ENCODE peak calls at places on chromosomes 2 and 18, in nine cellular contexts. R, C, E, Q, V, T, L, H and B are unnamed samples.

GRCh38 chr18:48802543-48803428 is 148.0 kb downstream of the SMAD7 start:
- DNase-seq in R (no peak), C (no peak), E (peak), Q (no peak), V (peak), T (no peak), L (peak), H (no peak), B (no peak)

GRCh38 chr18:62211323-62211828 is 24.3 kb downstream of the RELCH start:
- DNase-seq in R (no peak), C (no peak), E (no peak), Q (no peak), V (no peak), T (no peak), L (no peak), H (no peak), B (peak)

GRCh38 chr18:59660976-59661743 is 36.1 kb downstream of the CCBE1 start:
- DNase-seq in R (no peak), C (no peak), E (no peak), Q (no peak), V (no peak), T (peak), L (no peak), H (no peak), B (no peak)

GRCh38 chr18:45328271-45328670 is 287.0 kb upstream of the SLC14A2 start:
- DNase-seq in R (no peak), C (no peak), E (no peak), Q (no peak), V (no peak), T (no peak), L (no peak), H (no peak), B (no peak)

GRCh38 chr2:115596659-115597375 is 1154.4 kb downstream of the DPP10 start:
- DNase-seq in R (no peak), C (no peak), E (no peak), Q (no peak), V (no peak), T (no peak), L (no peak), H (no peak), B (no peak)

GRCh38 chr2:141317986-141318385 is 812.8 kb downstream of the LRP1B start:
- DNase-seq in R (no peak), C (no peak), E (no peak), Q (no peak), V (no peak), T (peak), L (no peak), H (no peak), B (no peak)

GRCh38 chr18:71036783-71037182 is 747.9 kb downstream of the SOCS6 start:
- DNase-seq in R (peak), C (no peak), E (no peak), Q (no peak), V (no peak), T (peak), L (no peak), H (no peak), B (no peak)

GRCh38 chr18:79577451-79578395 is 101.9 kb upstream of the CTDP1 start:
- DNase-seq in R (no peak), C (peak), E (no peak), Q (no peak), V (no peak), T (peak), L (peak), H (no peak), B (no peak)

GRCh38 chr2:192151848-192152247 is 42.9 kb downstream of the TMEFF2 start:
- DNase-seq in R (no peak), C (peak), E (no peak), Q (no peak), V (no peak), T (peak), L (no peak), H (no peak), B (no peak)

GRCh38 chr2:101697794-101698418 is 399 bp downstream of the MAP4K4 start:
- DNase-seq in R (no peak), C (no peak), E (peak), Q (peak), V (no peak), T (no peak), L (peak), H (peak), B (no peak)

GRCh38 chr2:8679827-8680731 is 1.8 kb upstream of the ID2 start:
- DNase-seq in R (peak), C (peak), E (peak), Q (no peak), V (no peak), T (peak), L (peak), H (peak), B (peak)

GRCh38 chr2:199716807-199717586 is 134.0 kb downstream of the FTCDNL1 start:
- DNase-seq in R (peak), C (peak), E (peak), Q (no peak), V (no peak), T (no peak), L (no peak), H (no peak), B (no peak)

GRCh38 chr2:174800436-174801195 is 36.3 kb upstream of the CHRNA1 start:
- DNase-seq in R (no peak), C (no peak), E (no peak), Q (no peak), V (no peak), T (no peak), L (no peak), H (no peak), B (no peak)

GRCh38 chr2:158501301-158501700 is 44.5 kb downstream of the PKP4 start:
- DNase-seq in R (no peak), C (no peak), E (no peak), Q (no peak), V (no peak), T (no peak), L (no peak), H (peak), B (no peak)

GRCh38 chr18:26008619-26009018 is 81.8 kb downstream of the SS18 start:
- DNase-seq in R (no peak), C (no peak), E (no peak), Q (no peak), V (no peak), T (no peak), L (no peak), H (no peak), B (no peak)

GRCh38 chr2:39118786-39119499 is 1.9 kb downstream of the SOS1 start:
- DNase-seq in R (no peak), C (peak), E (no peak), Q (peak), V (no peak), T (peak), L (no peak), H (no peak), B (peak)

GRCh38 chr2:85183078-85183477 is 49.9 kb downstream of the TCF7L1 start:
- DNase-seq in R (no peak), C (no peak), E (no peak), Q (no peak), V (no peak), T (no peak), L (no peak), H (no peak), B (no peak)

GRCh38 chr2:97966545-97967215 is 29.1 kb downstream of the TMEM131 start:
- DNase-seq in R (no peak), C (no peak), E (no peak), Q (no peak), V (no peak), T (no peak), L (no peak), H (no peak), B (peak)

GRCh38 chr2:216773072-216773471 is 77.7 kb upstream of the IGFBP5 start:
- DNase-seq in R (no peak), C (no peak), E (peak), Q (no peak), V (peak), T (no peak), L (peak), H (peak), B (no peak)

GRCh38 chr2:45872211-45872610 is 220.7 kb downstream of the PRKCE start:
- DNase-seq in R (no peak), C (no peak), E (no peak), Q (no peak), V (no peak), T (no peak), L (no peak), H (no peak), B (peak)

GRCh38 chr2:26704441-26704977 is 12.0 kb downstream of the KCNK3 start:
- DNase-seq in R (no peak), C (no peak), E (no peak), Q (no peak), V (no peak), T (peak), L (peak), H (no peak), B (no peak)

GRCh38 chr2:233252227-233252626 is 754 bp downstream of the ATG16L1 start:
- DNase-seq in R (no peak), C (peak), E (no peak), Q (no peak), V (no peak), T (no peak), L (peak), H (no peak), B (peak)

GRCh38 chr18:55322176-55322735 is 265.7 kb downstream of the TCF4 start:
- DNase-seq in R (peak), C (peak), E (peak), Q (no peak), V (peak), T (peak), L (peak), H (peak), B (peak)

GRCh38 chr2:5587726-5588125 is 104.5 kb upstream of the SOX11 start:
- DNase-seq in R (no peak), C (no peak), E (no peak), Q (no peak), V (no peak), T (no peak), L (no peak), H (no peak), B (no peak)

GRCh38 chr2:100437751-100438150 is 20.3 kb upstream of the CHST10 start:
- DNase-seq in R (no peak), C (no peak), E (no peak), Q (no peak), V (no peak), T (no peak), L (no peak), H (no peak), B (no peak)

GRCh38 chr2:114937366-114937930 is 495.0 kb downstream of the DPP10 start:
- DNase-seq in R (no peak), C (no peak), E (no peak), Q (no peak), V (no peak), T (no peak), L (no peak), H (no peak), B (no peak)

GRCh38 chr2:183070942-183071844 is 7.4 kb upstream of the DUSP19 start:
- DNase-seq in R (no peak), C (peak), E (peak), Q (no peak), V (no peak), T (peak), L (peak), H (peak), B (peak)

GRCh38 chr2:181326605-181327004 is 130.6 kb upstream of the ITGA4 start:
- DNase-seq in R (no peak), C (no peak), E (no peak), Q (no peak), V (no peak), T (no peak), L (no peak), H (no peak), B (no peak)

GRCh38 chr2:214069254-214069653 is 341.6 kb upstream of the VWC2L start:
- DNase-seq in R (peak), C (peak), E (no peak), Q (no peak), V (no peak), T (peak), L (no peak), H (no peak), B (peak)

GRCh38 chr2:241065355-241065803 is 36.7 kb downstream of the MTERF4 start:
- DNase-seq in R (no peak), C (no peak), E (no peak), Q (no peak), V (peak), T (no peak), L (peak), H (no peak), B (no peak)

GRCh38 chr2:29530281-29530680 is 391.1 kb downstream of the ALK start:
- DNase-seq in R (no peak), C (no peak), E (no peak), Q (no peak), V (no peak), T (peak), L (no peak), H (no peak), B (no peak)

GRCh38 chr2:16508061-16508851 is 157.4 kb downstream of the CYRIA start:
- DNase-seq in R (no peak), C (peak), E (peak), Q (peak), V (no peak), T (peak), L (peak), H (peak), B (peak)

GRCh38 chr18:7002107-7002506 is 115.5 kb downstream of the LAMA1 start:
- DNase-seq in R (no peak), C (no peak), E (no peak), Q (no peak), V (no peak), T (no peak), L (no peak), H (no peak), B (no peak)

GRCh38 chr18:8706981-8707940 is 1.9 kb downstream of the MTCL1 start:
- DNase-seq in R (no peak), C (peak), E (peak), Q (no peak), V (no peak), T (peak), L (peak), H (peak), B (peak)

GRCh38 chr2:203853722-203854121 is 13.8 kb upstream of the CTLA4 start:
- DNase-seq in R (no peak), C (no peak), E (no peak), Q (peak), V (no peak), T (no peak), L (no peak), H (no peak), B (no peak)

GRCh38 chr18:54783100-54783499 is 45.2 kb upstream of the RAB27B start:
- DNase-seq in R (no peak), C (no peak), E (no peak), Q (no peak), V (no peak), T (no peak), L (no peak), H (no peak), B (no peak)

GRCh38 chr18:74392323-74392722 is 64.8 kb downstream of the DIPK1C start:
- DNase-seq in R (no peak), C (no peak), E (no peak), Q (no peak), V (no peak), T (no peak), L (no peak), H (no peak), B (no peak)

GRCh38 chr2:217907266-217907665 is 95.5 kb downstream of the TNS1 start:
- DNase-seq in R (no peak), C (no peak), E (no peak), Q (no peak), V (no peak), T (no peak), L (no peak), H (no peak), B (no peak)
- H3K4me3 ChIP-seq in R (no peak), C (no peak), E (no peak), Q (no peak), V (no peak), T (no peak), L (no peak), H (no peak), B (no peak)

DNA sequence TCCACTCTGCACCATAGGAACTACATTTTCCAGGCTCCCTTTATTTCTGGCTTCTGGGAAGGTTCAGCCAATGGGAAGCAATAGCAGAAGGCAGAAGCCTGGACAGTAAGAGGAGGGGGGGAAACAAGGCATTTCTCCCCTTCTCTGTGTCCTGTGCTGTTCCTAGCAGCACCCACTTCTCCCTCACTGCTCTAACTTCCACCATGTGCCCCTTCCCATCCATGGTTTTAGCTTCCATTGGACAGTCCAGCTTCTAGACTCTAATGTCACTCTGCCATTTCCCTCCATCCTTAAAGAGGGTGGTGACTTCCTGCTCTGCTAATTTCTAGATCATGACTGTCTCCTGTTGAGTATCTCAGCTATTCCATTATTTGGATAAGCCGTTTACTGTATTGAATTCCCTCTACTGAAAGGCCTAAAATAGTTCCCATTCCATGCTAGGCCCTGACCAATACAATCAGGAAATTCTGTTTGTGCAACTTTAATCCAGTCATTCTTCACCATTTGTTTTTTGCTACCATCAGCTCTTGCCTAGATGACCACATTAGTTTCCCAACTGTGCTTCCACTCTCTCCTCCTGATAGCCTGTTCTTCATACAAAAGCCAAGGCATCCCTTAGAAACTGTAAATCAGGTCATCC is 20.8 kb upstream of the LYPD1 start:
- DNase-seq in R (no peak), C (no peak), E (no peak), Q (no peak), V (no peak), T (no peak), L (no peak), H (no peak), B (no peak)
- H3K4me3 ChIP-seq in R (no peak), C (no peak), E (no peak), Q (no peak), V (no peak), T (no peak), L (no peak), H (no peak), B (no peak)

DNA sequence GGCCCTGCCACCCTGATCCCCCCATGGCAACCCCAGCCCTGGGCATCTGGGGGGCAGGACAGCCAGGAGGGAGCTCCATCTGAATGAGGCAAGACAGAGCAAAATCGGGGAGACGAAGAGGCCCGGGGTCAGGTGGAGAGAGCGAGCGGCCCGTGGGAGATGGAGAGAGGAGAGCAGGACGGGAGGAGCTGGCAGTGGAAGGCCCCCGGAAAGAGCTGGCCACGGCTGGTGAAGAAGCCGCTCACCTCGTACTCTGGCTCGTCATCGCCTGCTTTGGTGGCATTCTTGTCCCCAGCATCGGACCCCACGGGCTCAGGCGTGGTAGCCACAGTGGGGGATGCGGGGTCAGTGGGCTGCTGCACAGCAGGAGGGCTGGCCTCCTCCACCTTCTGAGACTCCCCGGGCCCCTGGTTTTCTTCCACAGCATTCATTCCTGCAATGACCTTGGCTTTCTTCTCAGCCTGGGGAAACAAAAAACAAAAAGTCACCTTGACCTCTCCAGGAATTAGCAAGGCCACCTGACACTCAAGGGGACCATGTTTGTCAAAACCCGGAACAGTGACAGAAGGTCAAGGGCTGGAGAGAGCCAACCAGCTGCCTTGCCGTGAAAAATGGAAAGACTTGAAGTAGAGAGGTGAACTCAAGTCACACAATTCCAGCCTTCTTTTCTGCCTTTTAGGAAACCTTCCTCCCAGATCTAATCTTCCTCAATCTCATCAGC is 79.6 kb upstream of the POMC start:
- DNase-seq in R (no peak), C (no peak), E (no peak), Q (no peak), V (no peak), T (no peak), L (no peak), H (no peak), B (no peak)
- H3K4me3 ChIP-seq in R (no peak), C (no peak), E (no peak), Q (no peak), V (no peak), T (no peak), L (no peak), H (no peak), B (no peak)

GRCh38 chr2:127421116-127421800 is 3.0 kb downstream of the PROC start:
- DNase-seq in R (no peak), C (no peak), E (no peak), Q (no peak), V (no peak), T (no peak), L (no peak), H (no peak), B (no peak)

GRCh38 chr2:127423476-127423840 is 5.2 kb downstream of the PROC start:
- DNase-seq in R (no peak), C (no peak), E (no peak), Q (peak), V (peak), T (no peak), L (no peak), H (no peak), B (peak)

GRCh38 chr2:127423880-127424279 is 5.7 kb downstream of the PROC start:
- DNase-seq in R (no peak), C (peak), E (no peak), Q (no peak), V (no peak), T (no peak), L (no peak), H (no peak), B (no peak)

GRCh38 chr2:127421871-127422618 is 3.8 kb downstream of the PROC start:
- DNase-seq in R (no peak), C (no peak), E (no peak), Q (no peak), V (peak), T (no peak), L (no peak), H (no peak), B (no peak)

DNA sequence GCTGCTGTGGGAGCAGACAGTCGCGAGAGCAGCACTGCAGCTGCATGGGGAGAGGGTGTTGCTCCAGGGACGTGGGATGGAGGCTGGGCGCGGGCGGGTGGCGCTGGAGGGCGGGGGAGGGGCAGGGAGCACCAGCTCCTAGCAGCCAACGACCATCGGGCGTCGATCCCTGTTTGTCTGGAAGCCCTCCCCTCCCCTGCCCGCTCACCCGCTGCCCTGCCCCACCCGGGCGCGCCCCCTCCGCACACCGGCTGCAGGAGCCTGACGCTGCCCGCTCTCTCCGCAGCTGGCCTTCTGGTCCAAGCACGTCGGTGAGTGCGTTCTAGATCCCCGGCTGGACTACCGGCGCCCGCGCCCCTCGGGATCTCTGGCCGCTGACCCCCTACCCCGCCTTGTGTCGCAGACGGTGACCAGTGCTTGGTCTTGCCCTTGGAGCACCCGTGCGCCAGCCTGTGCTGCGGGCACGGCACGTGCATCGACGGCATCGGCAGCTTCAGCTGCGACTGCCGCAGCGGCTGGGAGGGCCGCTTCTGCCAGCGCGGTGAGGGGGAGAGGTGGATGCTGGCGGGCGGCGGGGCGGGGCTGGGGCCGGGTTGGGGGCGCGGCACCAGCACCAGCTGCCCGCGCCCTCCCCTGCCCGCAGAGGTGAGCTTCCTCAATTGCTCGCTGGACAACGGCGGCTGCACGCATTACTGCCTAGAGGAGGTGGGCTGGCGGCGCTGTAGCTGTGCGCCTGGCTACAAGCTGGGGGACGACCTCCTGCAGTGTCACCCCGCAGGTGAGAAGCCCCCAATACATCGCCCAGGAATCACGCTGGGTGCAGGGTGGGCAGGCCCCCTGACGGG is 4.6 kb downstream of the PROC start:
- DNase-seq in R (no peak), C (peak), E (peak), Q (peak), V (peak), T (no peak), L (no peak), H (no peak), B (peak)
- H3K4me3 ChIP-seq in R (peak), C (peak), E (peak), Q (no peak), V (no peak), T (peak), L (peak), H (peak), B (no peak)

GRCh38 chr2:77522883-77523282 is 707 bp upstream of the LRRTM4 start:
- DNase-seq in R (no peak), C (no peak), E (no peak), Q (no peak), V (no peak), T (no peak), L (no peak), H (no peak), B (no peak)
- H3K4me3 ChIP-seq in R (no peak), C (no peak), E (no peak), Q (no peak), V (no peak), T (no peak), L (no peak), H (no peak), B (no peak)